ENCODE peak calls at places on chromosomes 2 and 18, in nine cellular contexts. J is A549, K is HepG2, O is heart left ventricle, X is HCT116, Q is K562, L is gastrocnemius medialis, N is right lobe of liver, H is upper lobe of left lung. D is an unnamed sample.

GRCh38 chr2:43541165-43541564 is 54.7 kb downstream of the THADA start:
- ATAC-seq in L (no peak), X (no peak), O (no peak), Q (no peak), N (no peak), J (no peak), H (no peak), K (no peak), D (no peak)

GRCh38 chr2:206480620-206481019 is 37.3 kb downstream of the ADAM23 start:
- ATAC-seq in X (no peak), N (no peak), O (no peak), K (no peak), H (no peak), L (no peak), J (no peak), Q (no peak), D (no peak)

GRCh38 chr2:145049475-145049874 is 529.6 kb upstream of the ZEB2 start:
- ATAC-seq in O (no peak), N (no peak), K (no peak), Q (no peak), J (no peak), H (no peak), L (no peak), X (no peak), D (no peak)

GRCh38 chr2:241720560-241720959 is 13.9 kb upstream of the D2HGDH start:
- ATAC-seq in J (no peak), O (peak; percentile 5), X (no peak), N (no peak), H (no peak), K (peak; percentile 9), Q (no peak), L (no peak), D (peak; percentile 29)

GRCh38 chr18:36186461-36187137 is 698 bp upstream of the MOCOS start:
- ATAC-seq in Q (peak; percentile 58), O (peak; percentile 27), X (peak; percentile 68), H (peak; percentile 67), N (peak; percentile 10), L (no peak), K (peak; percentile 12), J (peak; percentile 59), D (peak; percentile 29)

GRCh38 chr18:34783485-34783884 is 73.4 kb downstream of the DTNA start:
- ATAC-seq in X (no peak), Q (no peak), N (no peak), J (no peak), K (no peak), H (no peak), O (no peak), L (no peak), D (no peak)

GRCh38 chr2:44247924-44248323 is 27.4 kb upstream of the SLC3A1 start:
- ATAC-seq in J (peak; percentile 78), X (peak; percentile 52), L (no peak), K (peak; percentile 36), Q (peak; percentile 90), H (no peak), N (no peak), O (no peak), D (no peak)

GRCh38 chr18:31741096-31741735 is 19.5 kb downstream of the SLC25A52 start:
- ATAC-seq in H (peak; percentile 72), K (peak; percentile 46), Q (peak; percentile 70), J (no peak), O (no peak), N (peak; percentile 60), L (no peak), X (peak; percentile 49), D (no peak)

GRCh38 chr18:12645264-12645663 is 12.6 kb downstream of the SPIRE1 start:
- ATAC-seq in L (peak; percentile 1), J (no peak), X (peak; percentile 11), N (no peak), Q (no peak), K (no peak), O (no peak), H (peak; percentile 38), D (no peak)

GRCh38 chr18:49479381-49480137 is 7.5 kb downstream of the C18orf32 start:
- ATAC-seq in Q (peak; percentile 82), N (no peak), J (no peak), X (no peak), O (peak; percentile 62), K (no peak), L (no peak), H (no peak), D (peak; percentile 11)

GRCh38 chr18:9025104-9025838 is 77.2 kb upstream of the NDUFV2 start:
- ATAC-seq in O (no peak), H (no peak), K (no peak), Q (no peak), N (no peak), X (peak; percentile 92), J (peak; percentile 68), L (no peak), D (no peak)

GRCh38 chr18:72100465-72100864 is 443.7 kb downstream of the CBLN2 start:
- ATAC-seq in L (no peak), Q (no peak), H (no peak), O (no peak), J (no peak), K (no peak), N (no peak), X (no peak), D (no peak)

GRCh38 chr18:24118750-24119577 is 19.9 kb upstream of the CABYR start:
- ATAC-seq in Q (peak; percentile 89), H (peak; percentile 91), N (peak; percentile 55), X (peak; percentile 84), K (peak; percentile 68), O (peak; percentile 59), J (peak; percentile 81), L (peak; percentile 70), D (peak; percentile 55)

GRCh38 chr2:191204443-191204842 is 40.8 kb upstream of the MYO1B start:
- ATAC-seq in J (no peak), K (no peak), N (peak; percentile 7), Q (no peak), L (no peak), H (no peak), X (no peak), O (no peak), D (no peak)

GRCh38 chr2:73851274-73851673 is 22.5 kb downstream of the STAMBP start:
- ATAC-seq in L (no peak), X (peak; percentile 86), O (no peak), J (peak; percentile 86), Q (peak; percentile 52), K (peak; percentile 60), H (no peak), N (no peak), D (no peak)

GRCh38 chr2:171522057-171522803 is at the start of gene CYBRD1:
- ATAC-seq in O (peak; percentile 86), N (peak; percentile 67), L (peak; percentile 62), X (peak; percentile 69), Q (peak; percentile 84), H (peak; percentile 94), J (peak; percentile 80), K (peak; percentile 55), D (peak; percentile 91)

GRCh38 chr18:51195086-51195601 is 2.3 kb downstream of the MEX3C start:
- ATAC-seq in O (no peak), L (no peak), N (no peak), J (no peak), K (peak; percentile 8), X (no peak), Q (no peak), H (no peak), D (no peak)

GRCh38 chr2:235333076-235333475 is 160.8 kb upstream of the AGAP1 start:
- ATAC-seq in Q (no peak), O (no peak), J (peak; percentile 13), L (no peak), K (peak; percentile 57), N (no peak), H (no peak), X (no peak), D (no peak)

GRCh38 chr2:229715895-229716507 is 1.6 kb upstream of the DNER start:
- ATAC-seq in K (peak; percentile 23), Q (peak; percentile 42), J (peak; percentile 52), O (no peak), N (no peak), X (peak; percentile 37), L (no peak), H (no peak), D (no peak)

GRCh38 chr18:57585421-57585820 is 1.1 kb downstream of the FECH start:
- ATAC-seq in L (no peak), H (no peak), Q (peak; percentile 2), K (no peak), N (no peak), X (no peak), O (no peak), J (peak; percentile 38), D (no peak)

GRCh38 chr18:57587262-57587661 is 760 bp upstream of the FECH start:
- ATAC-seq in K (no peak), O (no peak), H (no peak), L (no peak), X (peak; percentile 1), Q (no peak), N (no peak), J (no peak), D (no peak)

GRCh38 chr18:57589162-57589561 is 2.7 kb upstream of the FECH start:
- ATAC-seq in N (no peak), J (no peak), K (no peak), L (no peak), Q (peak; percentile 33), O (no peak), X (no peak), H (no peak), D (no peak)

GRCh38 chr18:57585846-57586242 is 658 bp downstream of the FECH start:
- ATAC-seq in H (no peak), L (no peak), Q (peak; percentile 2), X (no peak), K (peak; percentile 32), N (no peak), O (peak; percentile 1), J (peak; percentile 43), D (no peak)

GRCh38 chr18:57586243-57587049 is at the start of gene FECH:
- ATAC-seq in X (peak; percentile 92), N (peak; percentile 99), O (peak; percentile 98), K (peak; percentile 91), L (peak; percentile 88), J (peak; percentile 93), Q (peak; percentile 70), H (peak; percentile 99), D (peak; percentile 96)
- TF ChIP-seq POLR2A in X (peak; percentile 62), N (peak; percentile 93), O (peak; percentile 96), K (peak; percentile 77), L (peak; percentile 75), J (peak; percentile 82), Q (peak; percentile 65), H (peak; percentile 78), D (peak; percentile 81)

GRCh38 chr2:30661173-30662107 is 145.8 kb downstream of the CAPN13 start:
- ATAC-seq in Q (peak; percentile 84), N (no peak), L (no peak), J (no peak), H (no peak), O (no peak), X (no peak), K (no peak), D (no peak)
- TF ChIP-seq POLR2A in Q (peak; percentile 99), N (no peak), L (peak; percentile 45), J (no peak), H (no peak), O (no peak), X (peak; percentile 81), K (no peak), D (no peak)

GRCh38 chr18:79062806-79063205 is 6.4 kb upstream of the ATP9B start:
- ATAC-seq in L (no peak), N (no peak), H (peak; percentile 23), Q (no peak), O (no peak), J (no peak), K (peak; percentile 65), X (peak; percentile 53), D (no peak)
- TF ChIP-seq POLR2A in L (no peak), N (no peak), H (no peak), Q (no peak), O (no peak), J (no peak), K (no peak), X (no peak), D (no peak)

GRCh38 chr2:70978388-70979357 is at the start of gene ANKRD53:
- ATAC-seq in K (peak; percentile 38), N (peak; percentile 86), X (no peak), H (peak; percentile 69), L (no peak), Q (no peak), J (no peak), O (peak; percentile 76), D (peak; percentile 66)
- TF ChIP-seq POLR2A in K (no peak), N (no peak), X (no peak), H (no peak), L (no peak), Q (no peak), J (no peak), O (no peak), D (no peak)

D was measured in gastroesophageal sphincter.